ENCODE peak calls at places on chromosomes 7 and 10, in five cellular contexts. One of them, this sample, is unnamed.

GRCh38 chr10:121486906-121487305 is 111.3 kb downstream of the FGFR2 start:
- DNase-seq in neural progenitor cell: no peak
- DNase-seq in ascending aorta: no peak
- DNase-seq in Panc1: no peak
- DNase-seq in sigmoid colon: no peak
- DNase-seq in this sample: no peak

GRCh38 chr7:127146746-127147536 is 105.8 kb downstream of the GRM8 start:
- DNase-seq in neural progenitor cell: no peak
- DNase-seq in ascending aorta: no peak
- DNase-seq in Panc1: no peak
- DNase-seq in sigmoid colon: no peak
- DNase-seq in this sample: no peak

GRCh38 chr10:36057180-36057579 is 415.1 kb upstream of the FZD8 start:
- DNase-seq in neural progenitor cell: no peak
- DNase-seq in ascending aorta: no peak
- DNase-seq in Panc1: no peak
- DNase-seq in sigmoid colon: no peak
- DNase-seq in this sample: no peak

GRCh38 chr7:13988011-13988410 is 1.5 kb downstream of the ETV1 start:
- DNase-seq in neural progenitor cell: peak; percentile 38
- DNase-seq in ascending aorta: no peak
- DNase-seq in Panc1: no peak
- DNase-seq in sigmoid colon: no peak
- DNase-seq in this sample: no peak

GRCh38 chr10:88841316-88842111 is 10.1 kb downstream of the ANKRD22 start:
- DNase-seq in neural progenitor cell: no peak
- DNase-seq in ascending aorta: no peak
- DNase-seq in Panc1: no peak
- DNase-seq in sigmoid colon: no peak
- DNase-seq in this sample: no peak

GRCh38 chr7:151245360-151246160 is 2.9 kb downstream of the SMARCD3 start:
- DNase-seq in neural progenitor cell: peak; percentile 74
- DNase-seq in ascending aorta: peak; percentile 81
- DNase-seq in Panc1: no peak
- DNase-seq in sigmoid colon: no peak
- DNase-seq in this sample: peak; percentile 70

GRCh38 chr7:133060016-133060415 is 21.9 kb downstream of the CHCHD3 start:
- DNase-seq in neural progenitor cell: no peak
- DNase-seq in ascending aorta: no peak
- DNase-seq in Panc1: no peak
- DNase-seq in sigmoid colon: no peak
- DNase-seq in this sample: no peak

GRCh38 chr7:158289761-158290523 is 297.7 kb downstream of the PTPRN2 start:
- DNase-seq in neural progenitor cell: no peak
- DNase-seq in ascending aorta: no peak
- DNase-seq in Panc1: no peak
- DNase-seq in sigmoid colon: peak; percentile 41
- DNase-seq in this sample: no peak

GRCh38 chr10:130924138-130924819 is 387.2 kb downstream of the TCERG1L start:
- DNase-seq in neural progenitor cell: peak; percentile 87
- DNase-seq in ascending aorta: no peak
- DNase-seq in Panc1: no peak
- DNase-seq in sigmoid colon: no peak
- DNase-seq in this sample: no peak

GRCh38 chr7:52749880-52750279 is 285.6 kb upstream of the POM121L12 start:
- DNase-seq in neural progenitor cell: peak; percentile 63
- DNase-seq in ascending aorta: no peak
- DNase-seq in Panc1: no peak
- DNase-seq in sigmoid colon: no peak
- DNase-seq in this sample: no peak

GRCh38 chr10:99621454-99622246 is 1.4 kb upstream of the SLC25A28 start:
- DNase-seq in neural progenitor cell: no peak
- DNase-seq in ascending aorta: no peak
- DNase-seq in Panc1: no peak
- DNase-seq in sigmoid colon: no peak
- DNase-seq in this sample: no peak

GRCh38 chr7:99733448-99733847 is 1.5 kb downstream of the CYP3A7 start:
- DNase-seq in neural progenitor cell: peak; percentile 25
- DNase-seq in ascending aorta: no peak
- DNase-seq in Panc1: no peak
- DNase-seq in sigmoid colon: no peak
- DNase-seq in this sample: no peak

GRCh38 chr7:25894002-25894901 is 257.7 kb upstream of the NFE2L3 start:
- DNase-seq in neural progenitor cell: peak; percentile 58
- DNase-seq in ascending aorta: no peak
- DNase-seq in Panc1: no peak
- DNase-seq in sigmoid colon: no peak
- DNase-seq in this sample: no peak

GRCh38 chr10:111211756-111212155 is 134.9 kb downstream of the ADRA2A start:
- DNase-seq in neural progenitor cell: no peak
- DNase-seq in ascending aorta: no peak
- DNase-seq in Panc1: no peak
- DNase-seq in sigmoid colon: no peak
- DNase-seq in this sample: no peak

GRCh38 chr7:28627869-28628268 is 215.6 kb downstream of the CREB5 start:
- DNase-seq in neural progenitor cell: no peak
- DNase-seq in ascending aorta: no peak
- DNase-seq in Panc1: no peak
- DNase-seq in sigmoid colon: no peak
- DNase-seq in this sample: no peak

GRCh38 chr10:22536620-22537019 is 177.8 kb downstream of the PIP4K2A start:
- DNase-seq in neural progenitor cell: no peak
- DNase-seq in ascending aorta: no peak
- DNase-seq in Panc1: no peak
- DNase-seq in sigmoid colon: no peak
- DNase-seq in this sample: no peak

GRCh38 chr7:35658602-35659201 is 36.2 kb downstream of the HERPUD2 start:
- DNase-seq in neural progenitor cell: no peak
- DNase-seq in ascending aorta: no peak
- DNase-seq in Panc1: no peak
- DNase-seq in sigmoid colon: no peak
- DNase-seq in this sample: no peak
- H3K4me1 ChIP-seq in neural progenitor cell: no peaks in the 10 kb centered on the region
- H3K4me1 ChIP-seq in ascending aorta: no peaks in the 10 kb centered on the region
- H3K4me1 ChIP-seq in Panc1: no peaks in the 10 kb centered on the region
- H3K4me1 ChIP-seq in sigmoid colon: no peaks in the 10 kb centered on the region
- H3K4me1 ChIP-seq in this sample: no peaks in the 10 kb centered on the region

GRCh38 chr10:60937022-60937421 is 7.0 kb downstream of the RHOBTB1 start:
- DNase-seq in neural progenitor cell: no peak
- DNase-seq in ascending aorta: no peak
- DNase-seq in Panc1: no peak
- DNase-seq in sigmoid colon: no peak
- DNase-seq in this sample: no peak

GRCh38 chr10:60940435-60940834 is 3.5 kb downstream of the RHOBTB1 start:
- DNase-seq in neural progenitor cell: no peak
- DNase-seq in ascending aorta: no peak
- DNase-seq in Panc1: no peak
- DNase-seq in sigmoid colon: no peak
- DNase-seq in this sample: no peak

GRCh38 chr10:60942134-60942533 is 1.9 kb downstream of the RHOBTB1 start:
- DNase-seq in neural progenitor cell: no peak
- DNase-seq in ascending aorta: no peak
- DNase-seq in Panc1: no peak
- DNase-seq in sigmoid colon: no peak
- DNase-seq in this sample: no peak

GRCh38 chr10:60934215-60935175 is 9.5 kb downstream of the RHOBTB1 start:
- DNase-seq in neural progenitor cell: no peak
- DNase-seq in ascending aorta: no peak
- DNase-seq in Panc1: no peak
- DNase-seq in sigmoid colon: no peak
- DNase-seq in this sample: no peak

DNA sequence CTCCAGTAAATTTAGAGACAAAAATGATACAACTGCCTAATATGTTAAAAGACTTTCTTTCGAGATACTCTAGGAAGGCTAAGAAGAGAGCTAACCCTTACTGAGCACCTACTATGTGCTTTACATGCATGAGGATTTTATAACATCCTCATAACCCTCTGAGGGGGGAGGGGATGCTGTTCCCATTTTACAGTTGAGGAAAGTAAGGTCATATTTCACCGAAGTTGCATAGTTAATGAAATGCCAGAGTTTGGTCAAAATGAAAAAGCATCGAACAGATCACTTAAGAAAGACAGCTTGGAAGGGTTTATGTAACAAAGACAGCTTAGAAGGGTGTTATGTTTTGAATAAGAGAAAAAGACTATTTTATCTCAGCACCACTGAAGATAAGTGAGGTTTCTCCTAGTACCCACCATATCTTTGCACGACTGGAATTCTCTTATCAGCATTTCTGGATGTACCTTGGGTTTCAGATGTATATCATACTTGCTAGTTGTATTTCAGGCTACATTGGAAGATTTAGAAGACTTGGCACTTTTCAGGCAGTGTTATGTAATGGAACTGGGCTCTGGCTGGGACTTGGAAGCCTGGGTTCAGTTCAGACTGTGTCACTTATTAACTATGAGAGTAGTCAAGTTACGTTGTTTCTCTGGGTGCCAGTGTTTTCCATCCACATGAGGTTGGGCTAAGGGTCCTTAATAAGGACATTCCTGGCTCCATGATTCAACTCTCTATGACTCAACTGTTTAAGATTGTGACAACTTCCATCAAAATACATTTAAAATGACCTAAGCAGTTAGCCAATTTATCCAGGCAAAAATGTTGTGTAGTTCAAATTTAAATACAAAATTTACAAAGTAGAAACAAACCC is 6.0 kb downstream of the RHOBTB1 start:
- DNase-seq in neural progenitor cell: no peak
- DNase-seq in ascending aorta: peak; percentile 82
- DNase-seq in Panc1: no peak
- DNase-seq in sigmoid colon: no peak
- DNase-seq in this sample: no peak
- H3K27ac ChIP-seq in neural progenitor cell: no peak overlapping the region
- H3K27ac ChIP-seq in ascending aorta: peak overlapping the region; percentile 64
- H3K27ac ChIP-seq in Panc1: no peak overlapping the region
- H3K27ac ChIP-seq in sigmoid colon: no peak overlapping the region
- H3K27ac ChIP-seq in this sample: peak overlapping the region; percentile 27

GRCh38 chr10:113055458-113055857 is 105.4 kb downstream of the TCF7L2 start:
- DNase-seq in neural progenitor cell: no peak
- DNase-seq in ascending aorta: no peak
- DNase-seq in Panc1: no peak
- DNase-seq in sigmoid colon: no peak
- DNase-seq in this sample: no peak

GRCh38 chr10:113052076-113052830 is 102.2 kb downstream of the TCF7L2 start:
- DNase-seq in neural progenitor cell: no peak
- DNase-seq in ascending aorta: no peak
- DNase-seq in Panc1: no peak
- DNase-seq in sigmoid colon: peak; percentile 61
- DNase-seq in this sample: no peak

GRCh38 chr10:113056030-113056429 is 106.0 kb downstream of the TCF7L2 start:
- DNase-seq in neural progenitor cell: no peak
- DNase-seq in ascending aorta: no peak
- DNase-seq in Panc1: no peak
- DNase-seq in sigmoid colon: no peak
- DNase-seq in this sample: no peak

GRCh38 chr10:113053091-113053490 is 103.0 kb downstream of the TCF7L2 start:
- DNase-seq in neural progenitor cell: no peak
- DNase-seq in ascending aorta: peak; percentile 97
- DNase-seq in Panc1: no peak
- DNase-seq in sigmoid colon: peak; percentile 55
- DNase-seq in this sample: no peak

GRCh38 chr10:113053881-113054280 is 103.8 kb downstream of the TCF7L2 start:
- DNase-seq in neural progenitor cell: peak; percentile 75
- DNase-seq in ascending aorta: peak; percentile 76
- DNase-seq in Panc1: no peak
- DNase-seq in sigmoid colon: peak; percentile 48
- DNase-seq in this sample: no peak
- H3K4me3 ChIP-seq in neural progenitor cell: no peak overlapping the region
- H3K4me3 ChIP-seq in ascending aorta: peak overlapping the region; percentile 32
- H3K4me3 ChIP-seq in Panc1: no peak overlapping the region
- H3K4me3 ChIP-seq in sigmoid colon: no peak overlapping the region
- H3K4me3 ChIP-seq in this sample: no peak overlapping the region

DNA sequence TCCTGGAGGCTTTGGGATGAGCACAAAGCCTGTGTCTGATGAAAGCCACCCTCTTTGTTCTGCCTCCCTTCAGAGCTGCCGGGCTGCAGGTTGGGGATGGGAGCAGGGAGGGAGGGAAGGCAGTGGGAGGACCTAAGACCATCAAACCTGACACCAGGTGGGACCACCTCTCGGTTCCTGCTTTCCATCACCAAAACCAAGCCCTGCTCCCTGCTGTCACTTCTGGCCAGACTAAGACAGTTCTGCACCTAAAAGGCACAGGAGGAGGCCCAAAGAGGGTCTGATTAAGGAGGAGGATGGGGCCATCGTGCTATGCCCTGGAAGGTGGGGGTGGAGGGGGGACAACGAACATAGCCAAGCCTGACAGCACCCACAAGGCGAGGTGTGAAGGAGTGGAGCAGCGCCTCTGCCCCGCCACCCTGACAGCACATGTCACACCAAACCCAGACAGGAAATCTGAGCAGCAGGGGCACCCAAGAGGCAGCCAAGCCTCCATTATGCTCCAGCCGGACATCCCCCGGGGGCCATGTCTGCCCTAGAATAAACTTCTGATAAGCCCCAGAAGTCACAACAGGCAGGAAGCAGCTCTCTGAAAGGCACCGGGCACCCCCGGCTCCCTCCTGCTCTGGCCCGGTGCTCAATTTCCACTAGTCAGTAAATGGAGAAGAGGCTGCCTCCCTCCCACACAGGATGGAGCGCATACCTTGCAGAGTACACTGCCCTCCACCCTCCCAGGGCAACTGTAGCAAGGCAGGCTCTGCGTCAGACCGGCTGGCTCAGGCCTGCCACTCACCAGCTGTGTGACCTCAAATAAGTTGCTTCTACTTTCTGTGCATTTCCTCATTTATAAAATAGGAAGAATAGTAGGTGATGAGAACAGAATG is 48.9 kb downstream of the DLG5 start:
- DNase-seq in neural progenitor cell: peak; percentile 80
- DNase-seq in ascending aorta: no peak
- DNase-seq in Panc1: no peak
- DNase-seq in sigmoid colon: peak; percentile 91
- DNase-seq in this sample: no peak
- H3K4me1 ChIP-seq in neural progenitor cell: peaks cover 19% of the 10 kb centered on the region
- H3K4me1 ChIP-seq in ascending aorta: peaks cover 7% of the 10 kb centered on the region
- H3K4me1 ChIP-seq in Panc1: peaks cover 24% of the 10 kb centered on the region
- H3K4me1 ChIP-seq in sigmoid colon: peaks cover 64% of the 10 kb centered on the region
- H3K4me1 ChIP-seq in this sample: peaks cover 29% of the 10 kb centered on the region

GRCh38 chr7:30511973-30512662 is 7.5 kb upstream of the GGCT start:
- DNase-seq in neural progenitor cell: peak; percentile 31
- DNase-seq in ascending aorta: no peak
- DNase-seq in Panc1: no peak
- DNase-seq in sigmoid colon: no peak
- DNase-seq in this sample: no peak
- H3K27ac ChIP-seq in neural progenitor cell: no peak overlapping the region
- H3K27ac ChIP-seq in ascending aorta: no peak overlapping the region
- H3K27ac ChIP-seq in Panc1: no peak overlapping the region
- H3K27ac ChIP-seq in sigmoid colon: no peak overlapping the region
- H3K27ac ChIP-seq in this sample: no peak overlapping the region